ENCODE peak calls at places on chromosomes 2 and 18, in eight cellular contexts. T is IMR-90, O is OCI-LY7, L is AG10803, N is brain microvascular endothelial cell, D is tibial artery, F is A549, X is coronary artery. J is an unnamed sample.

GRCh38 chr2:164826293-164827243 is 15.1 kb downstream of the COBLL1 start:
- DNase-seq in D (peak; percentile 79), T (peak; percentile 13), F (no peak), X (peak; percentile 77), O (no peak), N (no peak), L (peak; percentile 73), J (peak; percentile 64)

GRCh38 chr2:226892729-226893128 is 56.9 kb downstream of the RHBDD1 start:
- DNase-seq in T (peak; percentile 20), D (no peak), N (no peak), F (no peak), O (no peak), L (peak; percentile 81), X (no peak), J (no peak)

GRCh38 chr18:59502899-59503245 is 143.8 kb upstream of the LMAN1 start:
- DNase-seq in X (no peak), N (no peak), T (no peak), F (no peak), O (no peak), D (no peak), L (no peak), J (no peak)

GRCh38 chr2:73260338-73260984 is 23.8 kb downstream of the FBXO41 start:
- DNase-seq in F (peak; percentile 76), T (peak; percentile 43), L (peak; percentile 52), D (no peak), N (peak; percentile 25), X (no peak), O (peak; percentile 48), J (peak; percentile 60)

GRCh38 chr2:30356061-30356460 is 91.0 kb upstream of the LCLAT1 start:
- DNase-seq in O (no peak), X (no peak), D (no peak), T (no peak), N (no peak), F (no peak), L (peak; percentile 50), J (no peak)

GRCh38 chr2:41990688-41991087 is 57.1 kb upstream of the PKDCC start:
- DNase-seq in X (no peak), T (peak; percentile 75), F (peak; percentile 37), N (peak; percentile 64), D (no peak), O (no peak), L (peak; percentile 68), J (no peak)

GRCh38 chr2:60354713-60355112 is 198.7 kb downstream of the BCL11A start:
- DNase-seq in T (no peak), N (no peak), D (no peak), X (no peak), L (no peak), O (no peak), F (no peak), J (no peak)

GRCh38 chr2:71494523-71495155 is 41.3 kb downstream of the DYSF start:
- DNase-seq in D (no peak), L (no peak), N (no peak), O (no peak), F (no peak), T (no peak), X (no peak), J (no peak)

GRCh38 chr18:35458677-35459441 is 38.9 kb downstream of the INO80C start:
- DNase-seq in F (peak; percentile 79), O (no peak), X (peak; percentile 81), D (no peak), N (peak; percentile 86), T (peak; percentile 79), L (peak; percentile 63), J (peak; percentile 55)

GRCh38 chr2:12211326-12212170 is 465.1 kb downstream of the LPIN1 start:
- DNase-seq in O (no peak), X (no peak), D (no peak), T (no peak), L (no peak), N (no peak), F (no peak), J (no peak)

GRCh38 chr2:218039171-218039570 is 29.9 kb upstream of the RUFY4 start:
- DNase-seq in O (no peak), L (peak; percentile 44), N (no peak), D (no peak), F (no peak), T (peak; percentile 29), X (no peak), J (no peak)

GRCh38 chr2:99545066-99545465 is 55.2 kb upstream of the REV1 start:
- DNase-seq in X (no peak), D (no peak), F (no peak), O (no peak), T (peak; percentile 57), L (peak; percentile 27), N (peak; percentile 14), J (no peak)

GRCh38 chr18:57542801-57543427 is 43.6 kb downstream of the FECH start:
- DNase-seq in X (no peak), T (peak; percentile 65), D (no peak), O (no peak), L (peak; percentile 81), F (no peak), N (peak; percentile 21), J (no peak)

GRCh38 chr2:234496442-234496834 is 443 bp downstream of the ARL4C start:
- DNase-seq in T (no peak), D (no peak), X (no peak), N (peak; percentile 12), O (peak; percentile 77), F (no peak), L (peak; percentile 43), J (no peak)

GRCh38 chr18:24603151-24603550 is 142.7 kb downstream of the HRH4 start:
- DNase-seq in F (no peak), O (no peak), X (no peak), T (no peak), N (no peak), D (no peak), L (peak; percentile 12), J (no peak)

GRCh38 chr2:240202616-240203015 is 62.2 kb upstream of the OTOS start:
- DNase-seq in X (no peak), N (no peak), O (no peak), L (no peak), T (no peak), F (no peak), D (peak; percentile 25), J (no peak)

GRCh38 chr18:48842259-48843061 is 108.3 kb downstream of the SMAD7 start:
- DNase-seq in X (no peak), D (peak; percentile 63), L (no peak), O (peak; percentile 45), T (no peak), F (no peak), N (peak; percentile 66), J (no peak)

GRCh38 chr2:46779447-46779941 is 136.1 kb downstream of the MCFD2 start:
- DNase-seq in L (no peak), O (no peak), X (no peak), T (peak; percentile 59), F (no peak), N (no peak), D (peak; percentile 59), J (no peak)

GRCh38 chr2:188765522-188765921 is 208.7 kb upstream of the COL3A1 start:
- DNase-seq in O (peak; percentile 1), N (peak; percentile 54), X (no peak), T (peak; percentile 12), F (peak; percentile 30), L (no peak), D (no peak), J (no peak)

DNA sequence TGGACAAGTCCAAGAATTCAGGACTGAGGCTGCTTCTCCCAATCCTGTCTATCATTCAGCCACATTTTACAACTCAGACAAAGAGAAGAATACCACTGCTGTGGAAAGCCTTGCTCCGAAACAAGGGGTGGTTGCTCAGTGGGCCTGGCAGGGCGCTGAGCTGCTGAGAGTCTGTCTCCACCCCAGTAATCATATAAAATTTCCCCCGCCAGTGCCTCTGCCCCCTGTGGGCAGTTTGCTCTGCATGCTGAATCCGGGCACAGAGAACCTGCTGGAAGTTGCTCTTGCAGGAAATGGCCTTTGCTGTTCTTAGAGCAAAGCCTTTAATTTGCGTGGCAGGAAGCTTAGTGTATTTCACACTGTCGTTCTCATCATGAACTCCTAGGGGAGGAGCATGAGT is 85.2 kb upstream of the KLHL29 start:
- DNase-seq in X (peak; percentile 24), O (no peak), N (no peak), L (no peak), D (no peak), T (no peak), F (no peak), J (no peak)
- H3K4me3 ChIP-seq in X (no peak overlapping the region), O (no peak overlapping the region), N (no peak overlapping the region), L (no peak overlapping the region), D (no peak overlapping the region), T (no peak overlapping the region), F (no peak overlapping the region), J (no peak overlapping the region)

GRCh38 chr2:119683074-119683716 is 4.2 kb downstream of the TMEM177 start:
- DNase-seq in F (no peak), L (no peak), D (peak; percentile 54), T (no peak), X (peak; percentile 66), O (no peak), N (no peak), J (no peak)
- H3K4me3 ChIP-seq in F (no peak overlapping the region), L (no peak overlapping the region), D (no peak overlapping the region), T (no peak overlapping the region), X (no peak overlapping the region), O (no peak overlapping the region), N (no peak overlapping the region), J (no peak overlapping the region)

DNA sequence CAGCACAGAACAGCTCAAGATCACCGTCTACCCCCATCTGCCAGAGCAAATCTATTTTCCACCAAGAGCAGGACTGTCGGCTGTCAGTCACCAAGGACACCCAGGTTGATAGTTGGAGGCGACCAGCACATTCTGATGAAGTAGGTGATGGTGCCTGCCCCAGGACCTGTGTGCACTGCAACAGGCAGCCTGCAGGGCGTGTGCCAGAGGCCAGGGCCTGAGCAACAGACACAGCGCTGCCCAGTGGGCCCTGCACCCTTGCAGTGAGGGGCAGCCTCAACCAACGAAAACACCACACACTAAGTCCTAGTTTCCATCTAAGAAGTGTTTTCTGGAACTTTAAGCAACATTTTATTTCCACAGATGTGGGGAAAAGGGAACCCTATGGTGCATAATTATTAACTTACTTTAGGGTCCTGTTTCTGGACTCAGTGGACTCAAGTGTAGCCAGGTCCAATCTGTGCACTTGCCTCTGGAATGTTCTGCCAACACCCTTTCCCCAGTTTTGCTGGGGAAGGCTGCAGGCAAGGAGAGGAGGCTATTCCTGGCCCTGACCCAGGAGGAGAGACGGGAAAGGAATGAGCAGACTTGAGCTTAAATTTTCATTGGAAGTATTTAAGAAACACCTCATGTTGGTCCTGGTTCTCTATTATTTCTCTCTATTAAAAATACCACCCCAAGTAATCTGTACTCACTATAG is 61.5 kb downstream of the ADNP2 start:
- DNase-seq in D (no peak), L (no peak), F (no peak), N (no peak), T (no peak), X (no peak), O (no peak), J (no peak)
- H3K4me3 ChIP-seq in D (no peak overlapping the region), L (no peak overlapping the region), F (no peak overlapping the region), N (no peak overlapping the region), T (no peak overlapping the region), X (no peak overlapping the region), O (no peak overlapping the region), J (no peak overlapping the region)

DNA sequence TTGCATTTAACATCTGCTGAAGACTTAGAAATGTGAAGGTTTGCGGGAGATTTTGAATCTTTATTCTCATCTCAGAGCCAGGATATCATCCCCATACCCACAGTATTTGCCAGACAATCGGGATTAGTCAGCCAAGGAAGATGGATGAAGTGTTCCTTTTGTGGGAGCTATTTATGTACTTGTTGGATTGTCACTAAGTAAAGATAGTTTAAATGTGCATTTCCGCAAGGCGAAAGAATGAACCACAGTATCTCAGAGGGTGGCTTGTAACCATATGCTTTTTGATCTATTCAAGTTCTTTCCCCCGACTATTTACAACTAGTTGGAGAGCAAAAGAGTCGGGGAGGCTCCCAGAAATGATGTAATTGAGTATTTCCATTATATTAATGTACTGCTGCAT is 423.9 kb downstream of the METTL4 start:
- DNase-seq in T (no peak), F (no peak), X (no peak), L (peak; percentile 54), D (no peak), O (no peak), N (no peak), J (no peak)
- H3K4me3 ChIP-seq in T (no peak overlapping the region), F (no peak overlapping the region), X (no peak overlapping the region), L (no peak overlapping the region), D (no peak overlapping the region), O (no peak overlapping the region), N (no peak overlapping the region), J (no peak overlapping the region)

J was measured in lung.